ENCODE peak calls at places on chromosomes 12 and 14, in six cellular contexts. T, E, D, N, H and J are unnamed samples. For H3K9me3, the result is how much of the 10 kb centered on the place peaks cover.

GRCh38 chr14:106738075-106738474 is 1211.7 kb downstream of the TMEM121 start:
- DNase-seq in E (no peak), D (no peak), H (no peak), T (no peak), N (no peak), J (no peak)

GRCh38 chr12:105025890-105026289 is 39.8 kb downstream of the NOPCHAP1 start:
- DNase-seq in N (no peak), E (no peak), T (peak), D (no peak), H (peak), J (no peak)

GRCh38 chr12:65568517-65568916 is 255.8 kb upstream of the HMGA2 start:
- DNase-seq in E (no peak), H (peak), D (no peak), N (no peak), T (no peak), J (no peak)

GRCh38 chr14:30657606-30658163 is 35.6 kb downstream of the SCFD1 start:
- DNase-seq in H (peak), E (no peak), T (no peak), D (no peak), N (no peak), J (no peak)

GRCh38 chr12:12159988-12160387 is 89.2 kb downstream of the BCL2L14 start:
- DNase-seq in D (no peak), H (peak), T (no peak), E (no peak), N (no peak), J (no peak)

GRCh38 chr12:121009744-121010143 is 6.5 kb downstream of the C12orf43 start:
- DNase-seq in E (peak), T (no peak), N (peak), D (no peak), H (peak), J (no peak)

GRCh38 chr12:57005980-57006808 is at the start of gene ZBTB39:
- DNase-seq in H (peak), D (no peak), N (peak), E (peak), T (peak), J (peak)

GRCh38 chr12:2353691-2354090 is 300.9 kb downstream of the CACNA1C start:
- DNase-seq in T (no peak), H (no peak), D (no peak), E (no peak), N (no peak), J (no peak)

GRCh38 chr12:45601888-45602287 is 127.6 kb upstream of the ARID2 start:
- DNase-seq in N (no peak), E (no peak), T (no peak), D (no peak), H (no peak), J (no peak)

GRCh38 chr12:14960548-14961465 is 594 bp downstream of the ARHGDIB start:
- DNase-seq in E (no peak), N (no peak), T (peak), D (no peak), H (no peak), J (peak)

GRCh38 chr14:76227450-76228050 is 75.8 kb downstream of the GPATCH2L start:
- DNase-seq in N (no peak), T (no peak), D (no peak), E (peak), H (peak), J (no peak)

GRCh38 chr12:44812062-44812461 is 64.1 kb downstream of the NELL2 start:
- DNase-seq in E (no peak), D (peak), T (no peak), H (no peak), N (peak), J (peak)

GRCh38 chr14:73455294-73455693 is 3.1 kb downstream of the NUMB start:
- DNase-seq in D (no peak), T (no peak), H (no peak), E (no peak), N (no peak), J (no peak)

GRCh38 chr14:54782803-54783659 is 119.6 kb downstream of the GCH1 start:
- DNase-seq in E (no peak), D (no peak), T (peak), N (no peak), H (no peak), J (no peak)

GRCh38 chr12:53938276-53939140 is at the start of gene HOXC13:
- DNase-seq in E (peak), N (peak), T (peak), D (peak), H (peak), J (peak)

GRCh38 chr12:71157601-71158233 is at the start of gene TSPAN8:
- DNase-seq in E (no peak), D (no peak), T (no peak), H (no peak), N (no peak), J (no peak)

GRCh38 chr12:95653761-95654546 is 102.7 kb upstream of the USP44 start:
- DNase-seq in N (peak), H (peak), T (no peak), D (no peak), E (peak), J (peak)

GRCh38 chr12:115455268-115455681 is 771.3 kb upstream of the TBX3 start:
- DNase-seq in H (no peak), T (no peak), E (peak), D (no peak), N (no peak), J (no peak)

GRCh38 chr14:104580961-104581360 is 1.4 kb downstream of the C14orf180 start:
- DNase-seq in D (no peak), H (peak), E (no peak), T (peak), N (no peak), J (no peak)

GRCh38 chr12:7542813-7543212 is 39.2 kb upstream of the CD163 start:
- DNase-seq in D (no peak), N (no peak), E (peak), H (peak), T (no peak), J (no peak)

GRCh38 chr12:21773263-21773741 is 1.2 kb downstream of the KCNJ8 start:
- DNase-seq in H (peak), N (peak), D (peak), T (peak), E (no peak), J (no peak)

GRCh38 chr12:5391638-5392037 is 40.3 kb upstream of the NTF3 start:
- DNase-seq in E (no peak), T (no peak), H (no peak), N (no peak), D (no peak), J (no peak)

GRCh38 chr12:79454338-79454777 is 236.4 kb downstream of the PAWR start:
- DNase-seq in T (no peak), D (no peak), H (peak), N (no peak), E (peak), J (no peak)

GRCh38 chr14:105162374-105162979 is 6.1 kb downstream of the JAG2 start:
- DNase-seq in N (no peak), D (no peak), E (no peak), T (no peak), H (no peak), J (no peak)

GRCh38 chr12:124565071-124565491 is 2.3 kb downstream of the NCOR2 start:
- DNase-seq in E (no peak), N (no peak), T (peak), H (no peak), D (no peak), J (no peak)

GRCh38 chr12:98151984-98152383 is 363.4 kb upstream of the TMPO start:
- DNase-seq in T (no peak), H (no peak), D (no peak), E (no peak), N (no peak), J (no peak)

GRCh38 chr12:124126950-124127349 is 153.9 kb downstream of the ZNF664 start:
- DNase-seq in E (peak), D (no peak), H (no peak), N (no peak), T (no peak), J (no peak)

GRCh38 chr14:68808696-68809095 is 15.8 kb upstream of the ZFP36L1 start:
- DNase-seq in E (no peak), H (no peak), D (no peak), T (no peak), N (no peak), J (no peak)

GRCh38 chr14:106459971-106460730 is 933.8 kb downstream of the TMEM121 start:
- DNase-seq in H (no peak), E (no peak), T (no peak), D (no peak), N (no peak), J (peak)

GRCh38 chr14:64644629-64645028 is 59.6 kb upstream of the PLEKHG3 start:
- DNase-seq in H (no peak), N (no peak), E (no peak), D (no peak), T (no peak), J (no peak)

DNA sequence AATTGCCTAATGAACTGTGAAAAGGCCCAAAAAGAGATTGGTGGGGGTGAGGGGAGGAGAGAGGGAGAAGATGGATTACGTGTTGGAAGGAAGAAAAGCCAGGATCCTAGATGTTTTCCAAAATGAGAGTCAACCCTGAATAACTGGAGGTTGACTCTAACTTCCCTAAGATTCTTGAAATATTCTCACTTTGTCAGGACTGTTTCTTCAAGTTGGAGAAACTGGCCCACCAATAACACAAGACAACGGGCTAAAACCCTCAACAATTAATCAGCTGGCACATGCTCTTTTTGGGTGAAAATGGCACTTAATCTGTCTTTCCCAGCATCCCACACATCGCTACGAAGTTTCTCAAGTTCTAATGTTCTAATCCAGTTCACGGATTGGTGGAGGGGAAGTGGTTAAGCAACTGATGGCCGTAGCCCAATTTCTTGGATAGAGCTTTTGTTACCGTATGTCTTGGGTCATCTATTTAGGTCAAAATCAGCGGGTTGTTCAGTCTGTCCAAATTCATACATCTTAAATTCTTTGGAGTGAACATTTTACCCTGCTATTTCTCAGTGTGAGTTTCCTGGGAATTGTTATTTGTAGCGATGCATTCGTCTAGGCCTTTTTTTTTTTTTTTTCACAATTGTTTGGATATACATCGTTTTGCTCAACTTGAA is 49.0 kb downstream of the GPHB5 start:
- DNase-seq in T (no peak), H (peak), N (no peak), D (no peak), E (no peak), J (no peak)
- H3K9me3 ChIP-seq in T (under half), H (under half), N (under half), D (under half), E (under half), J (under half)

GRCh38 chr14:20971705-20972021 is 16.4 kb downstream of the RNASE2 start:
- DNase-seq in E (no peak), H (no peak), N (no peak), T (no peak), D (no peak), J (no peak)
- H3K4me3 ChIP-seq in E (peak), H (no peak), N (peak), T (no peak), D (peak), J (no peak)

DNA sequence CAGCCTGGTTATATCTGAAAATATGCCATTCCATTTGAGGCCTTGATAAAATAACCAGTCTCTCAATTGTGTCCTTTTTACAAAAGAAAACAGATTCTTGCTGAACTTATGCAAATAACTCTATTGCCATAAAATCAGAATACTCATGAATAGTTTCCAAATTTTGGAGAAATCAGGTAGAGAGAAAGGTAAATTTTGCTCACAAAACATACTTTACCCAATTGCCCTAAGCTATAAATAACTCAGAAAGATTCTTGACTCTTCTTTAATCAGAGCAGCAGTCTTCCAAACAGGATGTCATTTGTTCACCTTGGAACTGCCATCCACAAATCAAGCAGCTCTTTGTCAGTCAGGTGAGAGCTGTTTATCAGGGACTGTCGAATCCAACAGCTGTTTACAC is 12.6 kb downstream of the ZNF26 start:
- DNase-seq in D (no peak), H (no peak), T (no peak), E (no peak), N (no peak), J (no peak)
- H3K9me3 ChIP-seq in D (under half), H (under half), T (under half), E (half or more), N (under half), J (half or more)

DNA sequence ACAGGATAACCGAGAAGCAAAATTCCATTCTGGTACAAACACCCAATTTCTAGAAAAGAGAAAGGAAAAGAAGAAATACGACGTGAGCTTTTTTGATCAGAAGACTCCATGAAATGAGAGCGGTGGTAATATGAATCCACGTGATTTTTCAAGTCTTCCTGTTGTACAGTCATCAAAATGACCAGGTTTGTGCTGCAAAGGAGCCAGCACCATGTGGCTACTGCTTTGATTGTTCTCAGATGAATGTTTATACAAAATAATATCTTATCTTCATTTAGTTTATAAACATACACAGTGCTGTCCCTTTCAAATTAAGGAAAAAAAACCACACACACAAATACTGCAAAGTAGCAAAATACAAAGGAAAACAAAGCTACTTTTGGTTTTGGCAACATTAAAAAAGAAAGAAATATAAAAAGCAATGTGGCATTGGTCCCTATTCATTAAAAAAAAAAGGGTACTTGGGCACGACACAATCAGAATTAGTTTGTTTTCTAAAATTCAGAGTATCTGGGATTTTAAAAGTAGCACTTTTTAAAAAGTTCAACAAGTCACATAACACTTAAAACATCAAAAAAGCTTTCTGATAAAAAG is 13.0 kb upstream of the SELPLG start:
- DNase-seq in H (peak), D (no peak), N (no peak), T (no peak), E (no peak), J (peak)
- H3K4me3 ChIP-seq in H (no peak), D (no peak), N (no peak), T (no peak), E (no peak), J (peak)

GRCh38 chr12:34298971-34299801 is 276.9 kb downstream of the ALG10 start:
- DNase-seq in N (no peak), T (peak), H (no peak), E (no peak), D (no peak), J (no peak)
- H3K9me3 ChIP-seq in N (under half), T (under half), H (under half), E (under half), D (under half), J (half or more)

GRCh38 chr12:75813066-75813465 is 218.5 kb downstream of the PHLDA1 start:
- DNase-seq in E (no peak), H (no peak), N (no peak), D (no peak), T (no peak), J (no peak)
- H3K4me3 ChIP-seq in E (no peak), H (no peak), N (no peak), D (no peak), T (no peak), J (no peak)

DNA sequence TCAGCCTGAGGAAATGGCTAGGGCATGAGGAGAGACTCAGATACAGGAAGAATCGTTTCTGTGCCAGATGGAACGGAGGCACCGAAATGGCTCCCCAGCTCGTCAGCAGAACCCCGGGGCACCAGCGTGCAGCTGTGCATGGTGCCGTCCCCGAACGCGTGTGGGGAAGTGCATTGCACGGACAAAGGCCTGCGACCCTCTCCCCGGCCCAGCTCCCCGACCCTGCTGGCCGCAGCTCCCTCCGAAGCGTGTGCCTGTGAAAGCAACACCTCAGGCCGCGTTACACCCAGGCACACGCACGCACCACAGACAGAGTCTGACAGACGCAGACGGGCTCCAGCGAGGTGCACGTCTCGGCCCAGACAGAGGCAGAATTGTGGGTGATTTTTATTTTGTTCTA is 82.9 kb downstream of the NOC4L start:
- DNase-seq in E (no peak), T (no peak), N (no peak), D (no peak), H (no peak), J (no peak)
- H3K9me3 ChIP-seq in E (under half), T (under half), N (under half), D (under half), H (under half), J (under half)